ENCODE peak calls at places on chromosomes 13 and 19, in five cellular contexts. S, E, X, L and J are unnamed samples.

GRCh38 chr13:52644108-52644507 is 1.9 kb downstream of the HNRNPA1L2 start:
- DNase-seq in S (no peak), E (no peak), X (no peak), L (no peak), J (no peak)

GRCh38 chr13:28981530-28981929 is 161.4 kb downstream of the MTUS2 start:
- DNase-seq in S (no peak), E (no peak), X (no peak), L (no peak), J (no peak)

GRCh38 chr13:35630551-35631275 is 154.2 kb upstream of the MAB21L1 start:
- DNase-seq in S (no peak), E (no peak), X (peak), L (no peak), J (no peak)

GRCh38 chr19:19637186-19637522 is 6.3 kb downstream of the GMIP start:
- DNase-seq in S (no peak), E (no peak), X (no peak), L (no peak), J (no peak)

GRCh38 chr13:33494596-33495214 is 209.2 kb upstream of the STARD13 start:
- DNase-seq in S (no peak), E (no peak), X (no peak), L (no peak), J (no peak)

GRCh38 chr13:41501281-41501680 is 43.9 kb downstream of the RGCC start:
- DNase-seq in S (no peak), E (no peak), X (no peak), L (no peak), J (no peak)

GRCh38 chr13:106610511-106610910 is 42.6 kb upstream of the ARGLU1 start:
- DNase-seq in S (no peak), E (no peak), X (no peak), L (no peak), J (no peak)

GRCh38 chr19:4909897-4910593 is 744 bp downstream of the UHRF1 start:
- DNase-seq in S (peak), E (peak), X (peak), L (peak), J (peak)

GRCh38 chr19:17214531-17215124 is 529 bp upstream of the USE1 start:
- DNase-seq in S (no peak), E (no peak), X (no peak), L (no peak), J (no peak)

GRCh38 chr13:72342364-72342763 is 385.1 kb downstream of the MZT1 start:
- DNase-seq in S (no peak), E (no peak), X (no peak), L (no peak), J (no peak)

GRCh38 chr13:33057019-33057785 is 41.0 kb downstream of the KL start:
- DNase-seq in S (no peak), E (no peak), X (no peak), L (no peak), J (no peak)

GRCh38 chr13:92842145-92842544 is 384.5 kb upstream of the GPC6 start:
- DNase-seq in S (no peak), E (no peak), X (no peak), L (no peak), J (no peak)

GRCh38 chr19:3580156-3580955 is 4.9 kb upstream of the GIPC3 start:
- DNase-seq in S (no peak), E (no peak), X (no peak), L (no peak), J (no peak)

GRCh38 chr19:19464339-19465098 is 50.8 kb downstream of the TSSK6 start:
- DNase-seq in S (no peak), E (no peak), X (no peak), L (no peak), J (peak)

GRCh38 chr13:106772202-106772601 is 204.3 kb upstream of the ARGLU1 start:
- DNase-seq in S (no peak), E (no peak), X (no peak), L (no peak), J (no peak)

DNA sequence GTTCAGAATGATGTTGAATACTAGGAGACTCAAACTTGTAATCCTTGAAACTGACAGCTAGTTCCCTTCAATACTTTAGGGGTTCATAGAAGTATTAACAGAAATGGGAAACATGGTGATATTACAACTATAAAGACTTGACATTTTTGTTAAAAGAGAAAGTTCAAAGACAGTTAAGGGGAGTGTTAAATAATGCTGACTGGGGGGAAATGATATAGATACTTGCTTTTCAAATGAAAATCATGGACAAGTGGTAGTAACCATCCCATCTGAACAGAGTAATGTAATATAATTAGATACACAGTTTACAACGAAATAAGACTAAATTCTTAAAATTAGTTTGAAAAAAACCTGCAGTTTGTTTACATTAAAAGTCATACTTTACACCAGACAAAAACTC is 6.6 kb upstream of the EEF1AKMT1 start:
- DNase-seq in S (no peak), E (no peak), X (no peak), L (no peak), J (no peak)
- TF ChIP-seq CTCF in S (no peak), E (no peak), X (no peak), L (no peak), J (no peak)

GRCh38 chr13:78701383-78701782 is 42.4 kb upstream of the OBI1 start:
- DNase-seq in S (no peak), E (no peak), X (no peak), L (no peak), J (no peak)
- TF ChIP-seq CTCF in S (no peak), E (no peak), X (no peak), L (no peak), J (no peak)

DNA sequence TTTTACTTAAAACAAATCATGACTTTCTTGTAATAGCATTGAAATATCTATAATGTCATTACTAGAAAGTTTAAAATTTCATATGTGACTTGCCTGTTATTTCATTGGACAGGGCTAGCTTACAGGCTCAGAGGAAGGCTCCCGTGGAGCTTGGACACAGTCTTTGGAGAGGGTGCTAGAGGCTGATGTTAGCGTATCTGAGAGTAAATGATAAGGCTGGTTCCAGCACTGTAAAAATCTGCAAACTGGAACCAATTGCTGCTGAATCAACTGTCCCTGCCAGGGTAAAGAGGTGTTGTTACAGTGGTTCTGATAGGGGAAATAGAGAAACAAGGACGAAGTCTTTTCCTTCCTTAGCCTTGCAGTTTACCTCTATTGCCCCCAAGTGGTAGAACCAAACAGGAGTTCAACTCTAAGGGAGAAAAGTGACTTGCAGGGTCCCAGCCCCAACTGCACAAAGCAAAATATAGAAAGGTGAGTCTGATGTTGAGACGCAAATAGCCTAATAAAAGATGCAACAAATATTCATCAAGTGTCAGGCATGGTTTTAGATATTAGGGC is 901.7 kb downstream of the DIAPH3 start:
- DNase-seq in S (no peak), E (no peak), X (no peak), L (no peak), J (peak)
- TF ChIP-seq CTCF in S (peak), E (peak), X (no peak), L (peak), J (peak)

GRCh38 chr19:45882652-45883585 is 3.0 kb downstream of the IRF2BP1 start:
- DNase-seq in S (peak), E (peak), X (peak), L (no peak), J (peak)
- TF ChIP-seq CTCF in S (peak), E (peak), X (peak), L (peak), J (peak)

DNA sequence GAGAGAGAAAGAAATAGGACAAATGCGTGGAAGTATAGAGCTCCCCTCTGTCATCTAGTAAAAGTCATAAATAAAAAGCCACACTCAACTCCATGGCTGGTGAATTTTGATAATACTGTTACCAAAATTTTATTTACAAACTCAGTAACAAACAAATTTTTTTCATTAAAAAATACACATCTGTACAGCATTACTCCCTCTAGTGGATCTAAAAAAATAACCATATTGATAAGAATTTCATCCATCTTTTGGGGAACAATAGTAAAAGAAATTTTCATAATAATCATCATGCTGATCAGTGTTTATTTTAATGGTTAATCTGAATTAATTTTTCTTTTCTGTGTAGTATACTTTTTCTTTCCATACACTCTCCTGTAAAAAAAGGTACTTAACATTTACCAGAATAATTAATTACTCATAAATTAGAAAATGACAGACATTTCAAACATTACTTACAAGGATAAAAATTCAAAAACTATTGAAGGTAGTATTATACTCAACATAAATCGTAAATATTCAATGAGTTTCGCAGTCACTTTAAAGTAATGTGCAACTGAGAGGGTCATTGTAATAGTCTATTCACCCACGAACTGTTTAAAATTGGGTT is 173.5 kb upstream of the LSM14A start:
- DNase-seq in S (no peak), E (no peak), X (no peak), L (no peak), J (no peak)
- TF ChIP-seq CTCF in S (peak), E (peak), X (peak), L (peak), J (peak)

GRCh38 chr13:113455384-113455783 is 2.1 kb upstream of the ADPRHL1 start:
- DNase-seq in S (no peak), E (peak), X (no peak), L (no peak), J (no peak)

GRCh38 chr13:113454936-113455335 is 1.6 kb upstream of the ADPRHL1 start:
- DNase-seq in S (no peak), E (peak), X (no peak), L (no peak), J (no peak)

GRCh38 chr13:113456116-113456702 is 2.9 kb upstream of the ADPRHL1 start:
- DNase-seq in S (no peak), E (peak), X (no peak), L (no peak), J (no peak)

GRCh38 chr13:113458218-113459065 is 5.2 kb upstream of the ADPRHL1 start:
- DNase-seq in S (no peak), E (peak), X (no peak), L (no peak), J (no peak)

GRCh38 chr13:113457510-113457909 is 4.2 kb upstream of the ADPRHL1 start:
- DNase-seq in S (no peak), E (peak), X (no peak), L (no peak), J (no peak)
- TF ChIP-seq CTCF in S (no peak), E (no peak), X (no peak), L (no peak), J (no peak)